ENCODE peak calls at places on chromosomes 3 and 15, in nine cellular contexts. One of them, this sample, is unnamed.

GRCh38 chr3:58672451-58672850 is 5.9 kb upstream of the FAM3D start:
- DNase-seq in endothelial cell: no peak
- DNase-seq in AG10803: no peak
- DNase-seq in activated CD4-positive, alpha-beta memory T cell treated with anti-CD3 and anti-CD28 coated beads, Interleukin-2, amount 10 ng/mL, durations not matched to agents 7 days and 5 days: no peak
- DNase-seq in DND-41: no peak
- DNase-seq in kidney epithelial cell: no peak
- DNase-seq in stimulated activated CD4-positive, alpha-beta T cell treated with anti-CD3 and anti-CD28 coated beads, TNF-alpha, amount 100 ng/mL, for 4 hours: no peak
- DNase-seq in AG09319: no peak
- DNase-seq in body of pancreas: peak; percentile 48
- DNase-seq in this sample: no peak

GRCh38 chr3:31635586-31635985 is 102.9 kb downstream of the STT3B start:
- DNase-seq in DND-41: no peak
- DNase-seq in body of pancreas: no peak
- DNase-seq in activated CD4-positive, alpha-beta memory T cell treated with anti-CD3 and anti-CD28 coated beads, Interleukin-2, amount 10 ng/mL, durations not matched to agents 7 days and 5 days: no peak
- DNase-seq in AG10803: peak; percentile 11
- DNase-seq in AG09319: no peak
- DNase-seq in kidney epithelial cell: no peak
- DNase-seq in endothelial cell: no peak
- DNase-seq in stimulated activated CD4-positive, alpha-beta T cell treated with anti-CD3 and anti-CD28 coated beads, TNF-alpha, amount 100 ng/mL, for 4 hours: no peak
- DNase-seq in this sample: no peak

GRCh38 chr15:92955706-92956105 is 55.6 kb downstream of the CHD2 start:
- DNase-seq in kidney epithelial cell: no peak
- DNase-seq in stimulated activated CD4-positive, alpha-beta T cell treated with anti-CD3 and anti-CD28 coated beads, TNF-alpha, amount 100 ng/mL, for 4 hours: no peak
- DNase-seq in body of pancreas: no peak
- DNase-seq in activated CD4-positive, alpha-beta memory T cell treated with anti-CD3 and anti-CD28 coated beads, Interleukin-2, amount 10 ng/mL, durations not matched to agents 7 days and 5 days: no peak
- DNase-seq in DND-41: no peak
- DNase-seq in endothelial cell: no peak
- DNase-seq in AG09319: no peak
- DNase-seq in AG10803: no peak
- DNase-seq in this sample: no peak

GRCh38 chr15:79593119-79593869 is 161.2 kb downstream of the MINAR1 start:
- DNase-seq in body of pancreas: no peak
- DNase-seq in DND-41: no peak
- DNase-seq in activated CD4-positive, alpha-beta memory T cell treated with anti-CD3 and anti-CD28 coated beads, Interleukin-2, amount 10 ng/mL, durations not matched to agents 7 days and 5 days: no peak
- DNase-seq in kidney epithelial cell: no peak
- DNase-seq in stimulated activated CD4-positive, alpha-beta T cell treated with anti-CD3 and anti-CD28 coated beads, TNF-alpha, amount 100 ng/mL, for 4 hours: no peak
- DNase-seq in endothelial cell: no peak
- DNase-seq in AG10803: peak; percentile 15
- DNase-seq in AG09319: no peak
- DNase-seq in this sample: no peak

GRCh38 chr3:75886971-75887526 is 101.7 kb upstream of the ZNF717 start:
- DNase-seq in AG10803: no peak
- DNase-seq in kidney epithelial cell: no peak
- DNase-seq in endothelial cell: no peak
- DNase-seq in AG09319: no peak
- DNase-seq in body of pancreas: no peak
- DNase-seq in DND-41: no peak
- DNase-seq in stimulated activated CD4-positive, alpha-beta T cell treated with anti-CD3 and anti-CD28 coated beads, TNF-alpha, amount 100 ng/mL, for 4 hours: no peak
- DNase-seq in activated CD4-positive, alpha-beta memory T cell treated with anti-CD3 and anti-CD28 coated beads, Interleukin-2, amount 10 ng/mL, durations not matched to agents 7 days and 5 days: no peak
- DNase-seq in this sample: peak; percentile 5

GRCh38 chr3:12532182-12532581 is 13.1 kb downstream of the MKRN2OS start:
- DNase-seq in DND-41: no peak
- DNase-seq in body of pancreas: no peak
- DNase-seq in kidney epithelial cell: no peak
- DNase-seq in activated CD4-positive, alpha-beta memory T cell treated with anti-CD3 and anti-CD28 coated beads, Interleukin-2, amount 10 ng/mL, durations not matched to agents 7 days and 5 days: no peak
- DNase-seq in AG09319: no peak
- DNase-seq in AG10803: no peak
- DNase-seq in stimulated activated CD4-positive, alpha-beta T cell treated with anti-CD3 and anti-CD28 coated beads, TNF-alpha, amount 100 ng/mL, for 4 hours: no peak
- DNase-seq in endothelial cell: no peak
- DNase-seq in this sample: no peak

GRCh38 chr15:53658827-53659226 is 100.6 kb downstream of the WDR72 start:
- DNase-seq in DND-41: no peak
- DNase-seq in body of pancreas: no peak
- DNase-seq in activated CD4-positive, alpha-beta memory T cell treated with anti-CD3 and anti-CD28 coated beads, Interleukin-2, amount 10 ng/mL, durations not matched to agents 7 days and 5 days: no peak
- DNase-seq in stimulated activated CD4-positive, alpha-beta T cell treated with anti-CD3 and anti-CD28 coated beads, TNF-alpha, amount 100 ng/mL, for 4 hours: no peak
- DNase-seq in AG10803: no peak
- DNase-seq in AG09319: no peak
- DNase-seq in endothelial cell: no peak
- DNase-seq in kidney epithelial cell: no peak
- DNase-seq in this sample: no peak

GRCh38 chr3:23734481-23734880 is 71.3 kb upstream of the UBE2E1 start:
- DNase-seq in AG10803: no peak
- DNase-seq in body of pancreas: no peak
- DNase-seq in activated CD4-positive, alpha-beta memory T cell treated with anti-CD3 and anti-CD28 coated beads, Interleukin-2, amount 10 ng/mL, durations not matched to agents 7 days and 5 days: no peak
- DNase-seq in stimulated activated CD4-positive, alpha-beta T cell treated with anti-CD3 and anti-CD28 coated beads, TNF-alpha, amount 100 ng/mL, for 4 hours: no peak
- DNase-seq in AG09319: no peak
- DNase-seq in DND-41: no peak
- DNase-seq in endothelial cell: no peak
- DNase-seq in kidney epithelial cell: no peak
- DNase-seq in this sample: no peak

GRCh38 chr3:107431048-107431297 is 53.7 kb downstream of the CCDC54 start:
- DNase-seq in stimulated activated CD4-positive, alpha-beta T cell treated with anti-CD3 and anti-CD28 coated beads, TNF-alpha, amount 100 ng/mL, for 4 hours: no peak
- DNase-seq in kidney epithelial cell: no peak
- DNase-seq in AG10803: no peak
- DNase-seq in AG09319: no peak
- DNase-seq in body of pancreas: no peak
- DNase-seq in endothelial cell: no peak
- DNase-seq in DND-41: peak; percentile 55
- DNase-seq in activated CD4-positive, alpha-beta memory T cell treated with anti-CD3 and anti-CD28 coated beads, Interleukin-2, amount 10 ng/mL, durations not matched to agents 7 days and 5 days: peak; percentile 45
- DNase-seq in this sample: peak; percentile 50

This sample was measured in HS-27A.